ENCODE peak calls at places on chromosome 15, in eight cellular contexts. One of them, this sample, is unnamed. For H3K4me1, the result is how much of the 10 kb centered on the place peaks cover.

GRCh38 chr15:63157891-63158431 is 684 bp upstream of the RPS27L start:
- DNase-seq in GM23248: peak
- DNase-seq in CD8-positive, alpha-beta memory T cell: no peak
- DNase-seq in SK-N-SH: peak
- DNase-seq in endodermal cell: peak
- DNase-seq in H1: peak
- DNase-seq in body of pancreas: peak
- DNase-seq in fibroblast of lung: peak
- DNase-seq in this sample: peak

GRCh38 chr15:45409596-45409995 is 31.3 kb upstream of the GATM start:
- DNase-seq in GM23248: no peak
- DNase-seq in CD8-positive, alpha-beta memory T cell: no peak
- DNase-seq in SK-N-SH: no peak
- DNase-seq in endodermal cell: no peak
- DNase-seq in H1: no peak
- DNase-seq in body of pancreas: no peak
- DNase-seq in fibroblast of lung: no peak
- DNase-seq in this sample: no peak

GRCh38 chr15:39621961-39622360 is 41.1 kb downstream of the THBS1 start:
- DNase-seq in GM23248: no peak
- DNase-seq in CD8-positive, alpha-beta memory T cell: no peak
- DNase-seq in SK-N-SH: no peak
- DNase-seq in endodermal cell: no peak
- DNase-seq in H1: no peak
- DNase-seq in body of pancreas: no peak
- DNase-seq in fibroblast of lung: no peak
- DNase-seq in this sample: no peak

GRCh38 chr15:65660927-65661326 is 39.2 kb downstream of the SLC24A1 start:
- DNase-seq in GM23248: peak
- DNase-seq in CD8-positive, alpha-beta memory T cell: no peak
- DNase-seq in SK-N-SH: no peak
- DNase-seq in endodermal cell: no peak
- DNase-seq in H1: no peak
- DNase-seq in body of pancreas: no peak
- DNase-seq in fibroblast of lung: peak
- DNase-seq in this sample: no peak

GRCh38 chr15:89662893-89663673 is 7.8 kb upstream of the KIF7 start:
- DNase-seq in GM23248: peak
- DNase-seq in CD8-positive, alpha-beta memory T cell: no peak
- DNase-seq in SK-N-SH: no peak
- DNase-seq in endodermal cell: peak
- DNase-seq in H1: no peak
- DNase-seq in body of pancreas: peak
- DNase-seq in fibroblast of lung: peak
- DNase-seq in this sample: peak

GRCh38 chr15:47506543-47507090 is 210.7 kb upstream of the SEMA6D start:
- DNase-seq in GM23248: no peak
- DNase-seq in CD8-positive, alpha-beta memory T cell: no peak
- DNase-seq in SK-N-SH: no peak
- DNase-seq in endodermal cell: no peak
- DNase-seq in H1: no peak
- DNase-seq in body of pancreas: no peak
- DNase-seq in fibroblast of lung: no peak
- DNase-seq in this sample: no peak

GRCh38 chr15:50249704-50250103 is 15.8 kb downstream of the HDC start:
- DNase-seq in GM23248: no peak
- DNase-seq in CD8-positive, alpha-beta memory T cell: no peak
- DNase-seq in SK-N-SH: no peak
- DNase-seq in endodermal cell: peak
- DNase-seq in H1: no peak
- DNase-seq in body of pancreas: no peak
- DNase-seq in fibroblast of lung: no peak
- DNase-seq in this sample: no peak

GRCh38 chr15:28026764-28027713 is 72.1 kb downstream of the OCA2 start:
- DNase-seq in GM23248: no peak
- DNase-seq in CD8-positive, alpha-beta memory T cell: no peak
- DNase-seq in SK-N-SH: no peak
- DNase-seq in endodermal cell: no peak
- DNase-seq in H1: peak
- DNase-seq in body of pancreas: no peak
- DNase-seq in fibroblast of lung: no peak
- DNase-seq in this sample: no peak

GRCh38 chr15:63560741-63561448 is 36.3 kb upstream of the FBXL22 start:
- DNase-seq in GM23248: peak
- DNase-seq in CD8-positive, alpha-beta memory T cell: no peak
- DNase-seq in SK-N-SH: no peak
- DNase-seq in endodermal cell: no peak
- DNase-seq in H1: no peak
- DNase-seq in body of pancreas: no peak
- DNase-seq in fibroblast of lung: no peak
- DNase-seq in this sample: no peak

GRCh38 chr15:89307046-89307587 is 27.5 kb downstream of the POLG start:
- DNase-seq in GM23248: peak
- DNase-seq in CD8-positive, alpha-beta memory T cell: no peak
- DNase-seq in SK-N-SH: no peak
- DNase-seq in endodermal cell: no peak
- DNase-seq in H1: no peak
- DNase-seq in body of pancreas: no peak
- DNase-seq in fibroblast of lung: peak
- DNase-seq in this sample: no peak

GRCh38 chr15:65857718-65858402 is 11.4 kb upstream of the RAB11A start:
- DNase-seq in GM23248: no peak
- DNase-seq in CD8-positive, alpha-beta memory T cell: no peak
- DNase-seq in SK-N-SH: no peak
- DNase-seq in endodermal cell: peak
- DNase-seq in H1: no peak
- DNase-seq in body of pancreas: no peak
- DNase-seq in fibroblast of lung: no peak
- DNase-seq in this sample: no peak

GRCh38 chr15:98517051-98517450 is 131.3 kb upstream of the IGF1R start:
- DNase-seq in GM23248: no peak
- DNase-seq in CD8-positive, alpha-beta memory T cell: no peak
- DNase-seq in SK-N-SH: no peak
- DNase-seq in endodermal cell: no peak
- DNase-seq in H1: no peak
- DNase-seq in body of pancreas: no peak
- DNase-seq in fibroblast of lung: no peak
- DNase-seq in this sample: no peak

GRCh38 chr15:101128191-101128590 is 123.7 kb downstream of the CHSY1 start:
- DNase-seq in GM23248: peak
- DNase-seq in CD8-positive, alpha-beta memory T cell: no peak
- DNase-seq in SK-N-SH: no peak
- DNase-seq in endodermal cell: peak
- DNase-seq in H1: no peak
- DNase-seq in body of pancreas: no peak
- DNase-seq in fibroblast of lung: peak
- DNase-seq in this sample: peak

GRCh38 chr15:36896949-36897348 is 203.4 kb downstream of the MEIS2 start:
- DNase-seq in GM23248: no peak
- DNase-seq in CD8-positive, alpha-beta memory T cell: no peak
- DNase-seq in SK-N-SH: no peak
- DNase-seq in endodermal cell: peak
- DNase-seq in H1: no peak
- DNase-seq in body of pancreas: no peak
- DNase-seq in fibroblast of lung: no peak
- DNase-seq in this sample: no peak

GRCh38 chr15:95267476-95267875 is 1036.1 kb downstream of the MCTP2 start:
- DNase-seq in GM23248: peak
- DNase-seq in CD8-positive, alpha-beta memory T cell: no peak
- DNase-seq in SK-N-SH: no peak
- DNase-seq in endodermal cell: no peak
- DNase-seq in H1: no peak
- DNase-seq in body of pancreas: no peak
- DNase-seq in fibroblast of lung: no peak
- DNase-seq in this sample: no peak

GRCh38 chr15:68623301-68623892 is 44.6 kb downstream of the CORO2B start:
- DNase-seq in GM23248: peak
- DNase-seq in CD8-positive, alpha-beta memory T cell: no peak
- DNase-seq in SK-N-SH: no peak
- DNase-seq in endodermal cell: peak
- DNase-seq in H1: no peak
- DNase-seq in body of pancreas: no peak
- DNase-seq in fibroblast of lung: peak
- DNase-seq in this sample: no peak

GRCh38 chr15:91258436-91258779 is 158.4 kb downstream of the SV2B start:
- DNase-seq in GM23248: no peak
- DNase-seq in CD8-positive, alpha-beta memory T cell: no peak
- DNase-seq in SK-N-SH: no peak
- DNase-seq in endodermal cell: peak
- DNase-seq in H1: no peak
- DNase-seq in body of pancreas: no peak
- DNase-seq in fibroblast of lung: no peak
- DNase-seq in this sample: no peak

GRCh38 chr15:90145259-90145658 is 43.0 kb upstream of the IDH2 start:
- DNase-seq in GM23248: no peak
- DNase-seq in CD8-positive, alpha-beta memory T cell: no peak
- DNase-seq in SK-N-SH: peak
- DNase-seq in endodermal cell: no peak
- DNase-seq in H1: no peak
- DNase-seq in body of pancreas: peak
- DNase-seq in fibroblast of lung: no peak
- DNase-seq in this sample: peak

GRCh38 chr15:27258287-27258686 is 287.3 kb downstream of the GABRG3 start:
- DNase-seq in GM23248: no peak
- DNase-seq in CD8-positive, alpha-beta memory T cell: no peak
- DNase-seq in SK-N-SH: no peak
- DNase-seq in endodermal cell: peak
- DNase-seq in H1: no peak
- DNase-seq in body of pancreas: no peak
- DNase-seq in fibroblast of lung: no peak
- DNase-seq in this sample: no peak

DNA sequence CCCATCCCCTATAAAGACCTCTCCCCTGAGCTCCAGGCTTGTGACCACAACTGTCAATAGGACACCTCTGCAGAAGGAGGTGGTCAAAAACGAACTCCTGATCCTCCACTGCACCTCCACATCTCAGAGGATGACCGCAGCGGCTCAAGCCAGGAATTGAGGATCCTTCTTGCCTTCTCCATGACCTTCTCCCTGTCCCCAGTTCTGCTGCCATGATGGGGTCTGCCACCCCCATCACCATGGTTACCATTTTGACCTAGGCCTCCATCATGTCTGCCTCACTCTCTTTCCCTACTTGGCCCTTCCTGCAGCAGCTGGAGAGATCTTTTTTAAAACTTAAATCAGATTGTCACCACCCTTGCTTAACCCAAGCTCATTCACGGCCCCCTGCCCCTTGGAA is 81.3 kb upstream of the LINGO1 start:
- DNase-seq in GM23248: no peak
- DNase-seq in CD8-positive, alpha-beta memory T cell: no peak
- DNase-seq in SK-N-SH: no peak
- DNase-seq in endodermal cell: no peak
- DNase-seq in H1: no peak
- DNase-seq in body of pancreas: no peak
- DNase-seq in fibroblast of lung: no peak
- DNase-seq in this sample: no peak
- H3K27ac ChIP-seq in GM23248: no peak
- H3K27ac ChIP-seq in CD8-positive, alpha-beta memory T cell: no peak
- H3K27ac ChIP-seq in SK-N-SH: no peak
- H3K27ac ChIP-seq in endodermal cell: no peak
- H3K27ac ChIP-seq in H1: no peak
- H3K27ac ChIP-seq in body of pancreas: no peak
- H3K27ac ChIP-seq in fibroblast of lung: no peak
- H3K27ac ChIP-seq in this sample: no peak

GRCh38 chr15:96352594-96353377 is 22.3 kb downstream of the NR2F2 start:
- DNase-seq in GM23248: peak
- DNase-seq in CD8-positive, alpha-beta memory T cell: no peak
- DNase-seq in SK-N-SH: no peak
- DNase-seq in endodermal cell: no peak
- DNase-seq in H1: no peak
- DNase-seq in body of pancreas: no peak
- DNase-seq in fibroblast of lung: peak
- DNase-seq in this sample: no peak

GRCh38 chr15:96354731-96355560 is 24.4 kb downstream of the NR2F2 start:
- DNase-seq in GM23248: peak
- DNase-seq in CD8-positive, alpha-beta memory T cell: no peak
- DNase-seq in SK-N-SH: no peak
- DNase-seq in endodermal cell: no peak
- DNase-seq in H1: no peak
- DNase-seq in body of pancreas: no peak
- DNase-seq in fibroblast of lung: peak
- DNase-seq in this sample: peak

GRCh38 chr15:96353931-96354730 is 23.6 kb downstream of the NR2F2 start:
- DNase-seq in GM23248: peak
- DNase-seq in CD8-positive, alpha-beta memory T cell: no peak
- DNase-seq in SK-N-SH: no peak
- DNase-seq in endodermal cell: peak
- DNase-seq in H1: peak
- DNase-seq in body of pancreas: no peak
- DNase-seq in fibroblast of lung: peak
- DNase-seq in this sample: no peak

GRCh38 chr15:96351801-96352593 is 21.5 kb downstream of the NR2F2 start:
- DNase-seq in GM23248: no peak
- DNase-seq in CD8-positive, alpha-beta memory T cell: no peak
- DNase-seq in SK-N-SH: no peak
- DNase-seq in endodermal cell: peak
- DNase-seq in H1: peak
- DNase-seq in body of pancreas: no peak
- DNase-seq in fibroblast of lung: no peak
- DNase-seq in this sample: no peak

GRCh38 chr15:96353378-96353930 is 23.0 kb downstream of the NR2F2 start:
- DNase-seq in GM23248: no peak
- DNase-seq in CD8-positive, alpha-beta memory T cell: no peak
- DNase-seq in SK-N-SH: no peak
- DNase-seq in endodermal cell: no peak
- DNase-seq in H1: no peak
- DNase-seq in body of pancreas: no peak
- DNase-seq in fibroblast of lung: no peak
- DNase-seq in this sample: no peak
- H3K4me1 ChIP-seq in GM23248: under half
- H3K4me1 ChIP-seq in CD8-positive, alpha-beta memory T cell: under half
- H3K4me1 ChIP-seq in SK-N-SH: under half
- H3K4me1 ChIP-seq in endodermal cell: under half
- H3K4me1 ChIP-seq in H1: under half
- H3K4me1 ChIP-seq in body of pancreas: under half
- H3K4me1 ChIP-seq in fibroblast of lung: under half
- H3K4me1 ChIP-seq in this sample: under half

GRCh38 chr15:57599299-57599810 is 7.7 kb downstream of the MYZAP start:
- DNase-seq in GM23248: no peak
- DNase-seq in CD8-positive, alpha-beta memory T cell: no peak
- DNase-seq in SK-N-SH: no peak
- DNase-seq in endodermal cell: no peak
- DNase-seq in H1: no peak
- DNase-seq in body of pancreas: no peak
- DNase-seq in fibroblast of lung: no peak
- DNase-seq in this sample: no peak
- H3K27ac ChIP-seq in GM23248: no peak
- H3K27ac ChIP-seq in CD8-positive, alpha-beta memory T cell: no peak
- H3K27ac ChIP-seq in SK-N-SH: no peak
- H3K27ac ChIP-seq in endodermal cell: no peak
- H3K27ac ChIP-seq in H1: no peak
- H3K27ac ChIP-seq in body of pancreas: peak
- H3K27ac ChIP-seq in fibroblast of lung: no peak
- H3K27ac ChIP-seq in this sample: no peak

DNA sequence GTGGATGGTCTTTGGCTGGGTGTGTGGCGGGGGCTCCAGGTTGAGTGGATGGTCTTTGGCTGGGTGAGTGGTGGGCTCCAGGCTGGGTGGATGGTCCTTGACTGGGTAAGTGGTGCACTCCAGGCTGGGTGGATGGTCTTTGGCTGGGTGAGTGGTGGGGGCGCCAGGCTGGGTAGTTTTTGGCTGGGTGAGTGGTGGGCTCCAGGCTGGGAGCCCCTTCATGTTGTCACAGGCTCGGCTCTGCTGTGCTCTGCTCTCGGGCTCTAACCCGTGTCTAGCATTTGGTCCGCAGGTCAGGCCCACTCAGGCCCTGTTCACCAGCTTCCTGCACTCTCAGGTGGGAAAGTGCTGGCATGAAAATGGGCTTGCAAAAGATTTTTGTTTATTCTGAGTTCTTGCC is 25.1 kb downstream of the CD276 start:
- DNase-seq in GM23248: no peak
- DNase-seq in CD8-positive, alpha-beta memory T cell: no peak
- DNase-seq in SK-N-SH: no peak
- DNase-seq in endodermal cell: no peak
- DNase-seq in H1: no peak
- DNase-seq in body of pancreas: no peak
- DNase-seq in fibroblast of lung: no peak
- DNase-seq in this sample: no peak
- H3K4me1 ChIP-seq in GM23248: under half
- H3K4me1 ChIP-seq in CD8-positive, alpha-beta memory T cell: under half
- H3K4me1 ChIP-seq in SK-N-SH: under half
- H3K4me1 ChIP-seq in endodermal cell: under half
- H3K4me1 ChIP-seq in H1: under half
- H3K4me1 ChIP-seq in body of pancreas: under half
- H3K4me1 ChIP-seq in fibroblast of lung: under half
- H3K4me1 ChIP-seq in this sample: under half

This sample was measured in SJCRH30.